ENCODE peak calls at places on chromosomes 3 and 15, in seven cellular contexts. V is T-helper 2 cell, K is testis, C is NCI-H1436, W is NCI-H2227 treated with DMSO at 0.1 percent for 48 hours, J is GM20000, Z is mesothelial cell of epicardium. I is an unnamed sample.

GRCh38 chr3:72405943-72406585 is 442.2 kb downstream of the SHQ1 start:
- DNase-seq in K (peak), W (no peak), Z (no peak), V (no peak), C (no peak), J (no peak), I (no peak)

GRCh38 chr3:34387831-34388564 is 589.6 kb downstream of the PDCD6IP start:
- DNase-seq in K (no peak), W (no peak), C (no peak), V (no peak), J (no peak), Z (no peak), I (no peak)

GRCh38 chr3:157494581-157495281 is 8.5 kb downstream of the VEPH1 start:
- DNase-seq in J (no peak), V (no peak), C (no peak), K (no peak), Z (no peak), W (no peak), I (no peak)

GRCh38 chr15:62658498-62658897 is 384.0 kb upstream of the TPM1 start:
- DNase-seq in J (peak), K (no peak), Z (no peak), V (no peak), C (no peak), W (no peak), I (no peak)

GRCh38 chr3:13259831-13260230 is 160.3 kb downstream of the NUP210 start:
- DNase-seq in K (no peak), V (no peak), W (no peak), C (no peak), J (no peak), Z (no peak), I (no peak)

GRCh38 chr3:177105623-177106022 is 91.7 kb downstream of the TBL1XR1 start:
- DNase-seq in J (no peak), Z (no peak), V (no peak), C (no peak), W (no peak), K (no peak), I (no peak)

GRCh38 chr3:13484861-13485590 is 4.9 kb downstream of the HDAC11 start:
- DNase-seq in C (no peak), V (no peak), J (no peak), K (peak), Z (peak), W (no peak), I (no peak)

GRCh38 chr15:28086175-28086703 is 12.9 kb downstream of the OCA2 start:
- DNase-seq in C (peak), J (peak), W (no peak), Z (no peak), K (peak), V (peak), I (no peak)

GRCh38 chr15:100265641-100266035 is 76.1 kb downstream of the ADAMTS17 start:
- DNase-seq in J (no peak), Z (no peak), W (no peak), C (no peak), V (no peak), K (no peak), I (no peak)

GRCh38 chr3:121698914-121699313 is 38.2 kb upstream of the HCLS1 start:
- DNase-seq in Z (no peak), W (no peak), K (peak), C (no peak), J (no peak), V (no peak), I (peak)